ENCODE peak calls at places on chromosomes 13 and 19, in seven cellular contexts. T is G401; Y is SK-N-DZ; H is activated gamma-delta T cell treated with Interleukin-2 at 50 U/mL for 16 hours; Q is type B pancreatic cell; D is naive thymus-derived CD8-positive, alpha-beta T cell; M is NCI-H1694 treated with DMSO at 0.1 percent for 48 hours. P is an unnamed sample.

GRCh38 chr19:15379996-15380647 is 535 bp upstream of the AKAP8 start:
- DNase-seq in T (peak; percentile 53), D (peak; percentile 76), Y (peak; percentile 70), H (no peak), Q (peak; percentile 79), M (no peak), P (no peak)

GRCh38 chr19:11136400-11137101 is 19.0 kb downstream of the SPC24 start:
- DNase-seq in T (no peak), Y (no peak), M (no peak), H (no peak), Q (no peak), D (no peak), P (no peak)

GRCh38 chr13:101785858-101786257 is 333.4 kb downstream of the ITGBL1 start:
- DNase-seq in M (peak; percentile 54), Y (peak; percentile 74), Q (no peak), D (no peak), H (no peak), T (peak; percentile 72), P (no peak)

GRCh38 chr13:94389544-94390351 is 89.7 kb downstream of the DCT start:
- DNase-seq in H (no peak), Y (peak; percentile 20), Q (no peak), T (no peak), D (no peak), M (no peak), P (no peak)

GRCh38 chr13:77810430-77810829 is 108.2 kb downstream of the EDNRB start:
- DNase-seq in M (peak; percentile 16), T (peak; percentile 18), Y (peak; percentile 29), Q (no peak), D (no peak), H (no peak), P (no peak)

GRCh38 chr13:42876810-42877550 is 95.6 kb downstream of the FAM216B start:
- DNase-seq in M (no peak), T (no peak), D (no peak), H (no peak), Q (no peak), Y (no peak), P (no peak)

GRCh38 chr13:112903071-112903577 is 65.9 kb upstream of the MCF2L start:
- DNase-seq in D (no peak), M (no peak), Q (no peak), T (peak; percentile 67), Y (no peak), H (peak; percentile 1), P (no peak)

GRCh38 chr19:39582891-39583625 is 19.3 kb upstream of the LGALS13 start:
- DNase-seq in H (no peak), Y (no peak), M (no peak), Q (no peak), D (no peak), T (no peak), P (no peak)

GRCh38 chr13:74210693-74211393 is 76.6 kb upstream of the KLF12 start:
- DNase-seq in Y (peak; percentile 65), T (peak; percentile 2), M (peak; percentile 6), D (no peak), H (no peak), Q (no peak), P (no peak)

GRCh38 chr13:29550589-29550988 is 44.9 kb downstream of the SLC7A1 start:
- DNase-seq in M (no peak), H (no peak), D (no peak), T (no peak), Q (no peak), Y (no peak), P (no peak)

GRCh38 chr13:29877456-29878096 is 27.2 kb upstream of the UBL3 start:
- DNase-seq in T (no peak), H (no peak), M (no peak), Y (no peak), Q (no peak), D (no peak), P (no peak)

GRCh38 chr13:114319441-114319871 is 5.2 kb downstream of the CHAMP1 start:
- DNase-seq in T (no peak), Y (no peak), H (no peak), M (no peak), D (no peak), Q (no peak), P (no peak)

GRCh38 chr19:39843919-39844793 is 2.0 kb downstream of the FBL start:
- DNase-seq in Y (peak; percentile 46), H (peak; percentile 34), M (no peak), D (no peak), Q (no peak), T (peak; percentile 30), P (no peak)

GRCh38 chr19:871446-872265 is 12.2 kb downstream of the CFD start:
- DNase-seq in D (peak; percentile 36), T (peak; percentile 44), M (peak; percentile 7), Q (no peak), Y (no peak), H (no peak), P (peak; percentile 83)

GRCh38 chr19:11377237-11377636 is 2.8 kb downstream of the SWSAP1 start:
- DNase-seq in H (no peak), T (peak; percentile 27), M (no peak), Y (no peak), D (no peak), Q (no peak), P (no peak)

GRCh38 chr13:73248711-73249580 is 190.1 kb downstream of the KLF5 start:
- DNase-seq in Q (no peak), H (no peak), Y (no peak), M (no peak), T (no peak), D (no peak), P (no peak)

GRCh38 chr19:34639491-34640085 is 37.4 kb downstream of the SCGB2B2 start:
- DNase-seq in M (peak; percentile 46), Y (peak; percentile 58), Q (no peak), H (peak; percentile 59), T (peak; percentile 84), D (peak; percentile 37), P (no peak)

GRCh38 chr13:110092869-110093268 is 214.1 kb downstream of the COL4A1 start:
- DNase-seq in D (no peak), T (no peak), Y (no peak), Q (no peak), M (no peak), H (no peak), P (no peak)

GRCh38 chr19:4521170-4521887 is 3.0 kb upstream of the PLIN4 start:
- DNase-seq in Y (no peak), M (no peak), H (no peak), Q (no peak), T (no peak), D (no peak), P (no peak)

GRCh38 chr13:110398564-110399507 is 91.8 kb downstream of the COL4A2 start:
- DNase-seq in Y (no peak), Q (no peak), H (no peak), M (no peak), D (no peak), T (no peak), P (no peak)

GRCh38 chr19:15372470-15372869 is 7.1 kb downstream of the AKAP8 start:
- DNase-seq in D (no peak), Q (no peak), H (no peak), M (no peak), T (no peak), Y (no peak), P (no peak)

GRCh38 chr13:89688908-89689307 is 1658.6 kb upstream of the MIR17HG start:
- DNase-seq in Y (no peak), H (no peak), M (no peak), D (no peak), Q (no peak), T (peak; percentile 25), P (no peak)

GRCh38 chr19:5329141-5329540 is 11.5 kb downstream of the PTPRS start:
- DNase-seq in M (no peak), D (no peak), Y (no peak), Q (no peak), H (no peak), T (no peak), P (no peak)

GRCh38 chr19:18483119-18483518 is 38.8 kb downstream of the ELL start:
- DNase-seq in D (no peak), M (peak; percentile 60), Y (no peak), H (no peak), T (no peak), Q (no peak), P (no peak)

GRCh38 chr19:46481947-46482346 is 10.6 kb upstream of the PNMA8A start:
- DNase-seq in Q (no peak), T (no peak), H (no peak), Y (no peak), M (no peak), D (no peak), P (no peak)

GRCh38 chr13:78595819-78596700 is 7.3 kb downstream of the POU4F1 start:
- DNase-seq in Q (no peak), Y (peak; percentile 59), T (no peak), H (no peak), D (no peak), M (no peak), P (no peak)

GRCh38 chr13:40479196-40479845 is 187.1 kb downstream of the FOXO1 start:
- DNase-seq in M (no peak), T (peak; percentile 37), Q (no peak), D (no peak), H (no peak), Y (no peak), P (no peak)

GRCh38 chr13:20387441-20387971 is 138.2 kb downstream of the CRYL1 start:
- DNase-seq in D (no peak), T (no peak), Y (no peak), Q (no peak), M (no peak), H (no peak), P (peak; percentile 59)

GRCh38 chr13:32426191-32426980 is 1.5 kb downstream of the N4BP2L1 start:
- DNase-seq in Q (no peak), T (peak; percentile 44), M (no peak), D (no peak), H (peak; percentile 18), Y (no peak), P (no peak)

GRCh38 chr19:4051175-4052101 is 15.3 kb downstream of the ZBTB7A start:
- DNase-seq in T (no peak), H (no peak), Y (no peak), D (no peak), M (no peak), Q (no peak), P (no peak)

GRCh38 chr19:58549664-58550361 is 5.1 kb downstream of the CHMP2A start:
- DNase-seq in H (no peak), Q (no peak), M (no peak), D (no peak), Y (no peak), T (no peak), P (no peak)

GRCh38 chr13:33785384-33785783 is 32.6 kb upstream of the RFC3 start:
- DNase-seq in H (no peak), T (no peak), Q (no peak), Y (no peak), M (no peak), D (no peak), P (no peak)

GRCh38 chr19:8174706-8175105 is 25.3 kb upstream of the FBN3 start:
- DNase-seq in T (no peak), D (no peak), Q (no peak), M (no peak), Y (no peak), H (no peak), P (no peak)

GRCh38 chr19:8403820-8404109 is 9.3 kb upstream of the MARCHF2 start:
- DNase-seq in Y (no peak), M (no peak), T (no peak), D (no peak), Q (no peak), H (no peak), P (no peak)

GRCh38 chr19:15177269-15178116 is 23.3 kb downstream of the NOTCH3 start:
- DNase-seq in M (peak; percentile 69), D (peak; percentile 89), Y (peak; percentile 74), H (peak; percentile 80), Q (peak; percentile 89), T (peak; percentile 67), P (peak; percentile 94)

GRCh38 chr13:76980075-76980718 is 11.7 kb upstream of the CLN5 start:
- DNase-seq in H (peak; percentile 88), T (peak; percentile 76), D (peak; percentile 95), Y (peak; percentile 75), M (peak; percentile 47), Q (peak; percentile 91), P (peak; percentile 94)